ENCODE peak calls at places on chromosome 16, in four cellular contexts. T is left lung, X is neural progenitor cell, S is mucosa of descending colon. W is an unnamed sample. For H3K9me3, the result is how much of the 10 kb centered on the place peaks cover.

GRCh38 chr16:57564571-57565270 is 22.3 kb downstream of the ADGRG5 start:
- DNase-seq in T (no peak), S (no peak), X (no peak), W (no peak)

GRCh38 chr16:3726021-3726687 is 8.8 kb upstream of the TRAP1 start:
- DNase-seq in T (no peak), X (no peak), S (no peak), W (no peak)

GRCh38 chr16:49924078-49924477 is 68.2 kb upstream of the ZNF423 start:
- DNase-seq in S (no peak), T (no peak), X (no peak), W (no peak)

GRCh38 chr16:87790278-87791023 is 24.7 kb upstream of the KLHDC4 start:
- DNase-seq in S (no peak), T (no peak), X (no peak), W (no peak)

GRCh38 chr16:49216593-49216992 is 65.0 kb downstream of the CBLN1 start:
- DNase-seq in S (no peak), X (no peak), T (no peak), W (no peak)

GRCh38 chr16:71367243-71367976 is 8.9 kb downstream of the CALB2 start:
- DNase-seq in X (peak), T (no peak), S (no peak), W (peak)

GRCh38 chr16:86122681-86123342 is 223.8 kb downstream of the IRF8 start:
- DNase-seq in X (no peak), S (no peak), T (no peak), W (no peak)

GRCh38 chr16:12992066-12992465 is 90.7 kb downstream of the SHISA9 start:
- DNase-seq in S (no peak), X (no peak), T (no peak), W (no peak)

GRCh38 chr16:10561425-10561824 is 19.0 kb downstream of the EMP2 start:
- DNase-seq in S (no peak), T (no peak), X (no peak), W (no peak)

GRCh38 chr16:85461814-85462404 is 151.2 kb upstream of the GSE1 start:
- DNase-seq in S (no peak), T (peak), X (peak), W (peak)

GRCh38 chr16:1468456-1468855 is 6.4 kb downstream of the CLCN7 start:
- DNase-seq in X (no peak), T (no peak), S (no peak), W (no peak)

GRCh38 chr16:51107742-51108141 is 43.3 kb downstream of the SALL1 start:
- DNase-seq in T (no peak), X (no peak), S (no peak), W (no peak)

GRCh38 chr16:75526032-75526790 is 9.7 kb downstream of the CHST5 start:
- DNase-seq in T (no peak), S (no peak), X (no peak), W (no peak)

GRCh38 chr16:88848557-88848956 is 8.2 kb downstream of the GALNS start:
- DNase-seq in X (no peak), T (no peak), S (no peak), W (no peak)

GRCh38 chr16:9800180-9800738 is 382.0 kb downstream of the GRIN2A start:
- DNase-seq in T (no peak), S (no peak), X (no peak), W (no peak)

GRCh38 chr16:23257682-23258081 is 44.4 kb upstream of the SCNN1B start:
- DNase-seq in X (no peak), T (no peak), S (no peak), W (no peak)

GRCh38 chr16:89257281-89257731 is 39.8 kb downstream of the ZNF778 start:
- DNase-seq in T (no peak), X (peak), S (no peak), W (no peak)

GRCh38 chr16:89134269-89134668 is 37.3 kb upstream of the CDH15 start:
- DNase-seq in S (peak), T (no peak), X (no peak), W (no peak)

GRCh38 chr16:67264866-67265265 is 14.5 kb upstream of the PLEKHG4 start:
- DNase-seq in S (peak), X (no peak), T (no peak), W (no peak)

GRCh38 chr16:51374346-51374745 is 223.3 kb upstream of the SALL1 start:
- DNase-seq in X (no peak), S (no peak), T (no peak), W (no peak)

GRCh38 chr16:3076577-3076976 is 11.1 kb downstream of the IL32 start:
- DNase-seq in S (peak), T (no peak), X (no peak), W (no peak)

GRCh38 chr16:56993204-56993603 is 3.8 kb downstream of the NLRC5 start:
- DNase-seq in S (no peak), T (no peak), X (no peak), W (no peak)

GRCh38 chr16:30084816-30085159 is 6.9 kb downstream of the TBX6 start:
- DNase-seq in T (no peak), X (no peak), S (peak), W (no peak)

GRCh38 chr16:49755291-49755611 is 100.7 kb downstream of the ZNF423 start:
- DNase-seq in S (no peak), X (peak), T (no peak), W (peak)

GRCh38 chr16:81693047-81693446 is 86.0 kb upstream of the PLCG2 start:
- DNase-seq in S (no peak), T (no peak), X (peak), W (no peak)

GRCh38 chr16:50411034-50411433 is 42.2 kb upstream of the BRD7 start:
- DNase-seq in T (no peak), X (no peak), S (no peak), W (no peak)

GRCh38 chr16:51577621-51578303 is 426.7 kb upstream of the SALL1 start:
- DNase-seq in X (peak), T (no peak), S (no peak), W (peak)

GRCh38 chr16:89686520-89687091 is at the start of gene CDK10:
- DNase-seq in S (peak), X (peak), T (peak), W (peak)

GRCh38 chr16:53083123-53083522 is 28.3 kb downstream of the CHD9 start:
- DNase-seq in S (no peak), T (no peak), X (no peak), W (no peak)

GRCh38 chr16:12971216-12971615 is 69.8 kb downstream of the SHISA9 start:
- DNase-seq in S (no peak), T (no peak), X (no peak), W (no peak)

GRCh38 chr16:76976101-76976500 is 214.9 kb upstream of the MON1B start:
- DNase-seq in X (no peak), T (no peak), S (no peak), W (no peak)

GRCh38 chr16:66270333-66270927 is 96.1 kb upstream of the CDH5 start:
- DNase-seq in T (peak), X (peak), S (peak), W (peak)

GRCh38 chr16:56781565-56781964 is 51.6 kb downstream of the NUP93 start:
- DNase-seq in X (no peak), T (no peak), S (no peak), W (no peak)

GRCh38 chr16:65934443-65934842 is 432.0 kb upstream of the CDH5 start:
- DNase-seq in S (no peak), X (no peak), T (no peak), W (no peak)

GRCh38 chr16:5607169-5607568 is 509.6 kb upstream of the EEF2KMT start:
- DNase-seq in S (no peak), T (no peak), X (no peak), W (no peak)

GRCh38 chr16:35754391-35755369 is 2295.3 kb downstream of the TP53TG3F start:
- DNase-seq in S (peak), X (no peak), T (no peak), W (no peak)
- H3K9me3 ChIP-seq in S (half or more), X (under half), T (half or more), W (under half)

GRCh38 chr16:22099256-22099975 is 7.1 kb downstream of the VWA3A start:
- DNase-seq in S (no peak), T (no peak), X (no peak), W (no peak)
- TF ChIP-seq CTCF in S (no peak), T (no peak), X (no peak), W (no peak)

GRCh38 chr16:15981382-15981781 is 32.0 kb downstream of the ABCC1 start:
- DNase-seq in X (no peak), T (no peak), S (no peak), W (no peak)
- H3K9me3 ChIP-seq in X (under half), T (under half), S (under half), W (under half)

GRCh38 chr16:72428611-72429376 is 256.8 kb upstream of the PMFBP1 start:
- DNase-seq in X (no peak), S (no peak), T (no peak), W (no peak)
- TF ChIP-seq CTCF in X (no peak), S (no peak), T (no peak), W (no peak)

GRCh38 chr16:35214840-35215239 is 1755.4 kb downstream of the TP53TG3F start:
- DNase-seq in S (no peak), T (no peak), X (no peak), W (no peak)
- H3K9me3 ChIP-seq in S (under half), T (under half), X (under half), W (under half)

GRCh38 chr16:19431636-19432340 is 14.1 kb downstream of the TMC5 start:
- DNase-seq in T (no peak), S (no peak), X (no peak), W (no peak)

GRCh38 chr16:19432429-19432828 is 14.7 kb downstream of the TMC5 start:
- DNase-seq in S (no peak), X (no peak), T (no peak), W (no peak)

GRCh38 chr16:19430345-19430744 is 12.7 kb downstream of the TMC5 start:
- DNase-seq in X (no peak), T (no peak), S (no peak), W (no peak)

GRCh38 chr16:19424478-19424877 is 6.8 kb downstream of the TMC5 start:
- DNase-seq in X (no peak), S (no peak), T (no peak), W (no peak)

DNA sequence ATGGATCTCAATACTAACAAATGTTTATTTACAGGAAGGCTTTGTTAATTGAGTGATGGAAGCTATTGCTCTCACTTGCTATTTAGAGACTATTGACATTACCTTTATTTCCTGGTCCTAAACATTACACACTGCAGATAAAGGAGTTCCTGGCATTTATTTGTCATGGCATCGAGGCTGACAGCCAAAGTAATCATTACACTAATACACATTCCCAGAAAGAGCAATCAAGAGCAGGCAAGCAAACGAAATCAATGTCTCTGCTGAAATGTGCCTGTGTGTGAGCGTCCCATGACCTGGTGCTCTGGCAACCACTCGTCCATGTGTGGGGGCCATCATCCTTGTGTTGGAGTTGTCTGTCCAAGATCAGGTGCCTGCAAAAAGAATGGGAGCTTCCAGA is 11.6 kb downstream of the TMC5 start:
- DNase-seq in S (no peak), T (no peak), X (no peak), W (no peak)
- TF ChIP-seq CTCF in S (no peak), T (no peak), X (no peak), W (no peak)

GRCh38 chr16:11750056-11750455 is 7.4 kb upstream of the TXNDC11 start:
- DNase-seq in S (no peak), X (no peak), T (no peak), W (no peak)
- H3K9me3 ChIP-seq in S (under half), X (under half), T (under half), W (under half)

DNA sequence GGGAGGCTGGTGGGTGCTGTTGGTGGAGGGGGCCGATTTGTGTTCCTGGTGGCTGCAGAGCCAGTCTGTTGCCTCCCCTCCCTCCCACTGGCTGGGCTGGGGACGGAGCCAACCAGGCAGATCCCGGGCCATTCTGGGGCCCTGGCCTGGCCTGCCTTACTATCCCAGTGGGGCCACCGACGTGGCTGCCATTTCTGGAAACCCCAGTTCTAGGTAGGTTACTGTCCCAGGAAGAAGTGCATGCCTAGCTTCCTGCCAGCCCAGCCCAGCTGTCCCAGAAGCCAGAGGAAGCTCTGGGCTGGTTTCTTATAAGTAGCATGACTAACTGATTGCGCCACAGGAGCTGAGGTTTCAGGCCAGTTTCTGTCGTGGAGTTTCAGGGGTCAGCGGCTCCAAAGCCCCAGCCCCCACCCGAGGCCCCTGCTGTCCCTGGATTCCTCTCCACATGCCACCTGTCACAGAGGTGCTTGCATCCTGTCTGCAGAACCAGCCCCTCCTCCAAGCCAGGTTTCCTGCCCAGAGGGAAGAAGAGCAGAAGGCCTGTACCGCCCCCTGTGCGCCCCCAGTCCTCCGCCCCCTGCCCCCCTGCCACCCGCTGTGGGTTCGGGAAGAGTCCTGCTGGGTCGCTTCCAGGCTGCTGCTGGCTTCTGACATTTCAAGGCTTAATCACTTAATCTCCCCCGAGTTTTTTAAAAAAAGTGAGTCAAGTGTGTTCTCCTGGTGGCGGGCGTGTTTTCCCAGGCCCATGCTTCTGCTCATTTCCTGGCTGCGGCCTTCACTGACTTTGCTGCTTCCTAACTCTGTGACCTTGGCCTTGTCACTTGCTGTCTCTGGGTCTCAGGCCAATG is 13.2 kb downstream of the IL4R start:
- DNase-seq in X (peak), T (peak), S (peak), W (peak)
- TF ChIP-seq CTCF in X (no peak), T (no peak), S (no peak), W (peak)

W was measured in cardiac muscle cell.